ENCODE peak calls at places on chromosomes 12 and 14, in four cellular contexts. U, N, G and O are unnamed samples.

GRCh38 chr12:115963030-115963480 is 314.4 kb downstream of the MED13L start:
- DNase-seq in N (no peak), G (no peak), U (no peak), O (no peak)

GRCh38 chr14:20262642-20263128 is 23.6 kb downstream of the OR11H4 start:
- DNase-seq in N (no peak), G (no peak), U (no peak), O (no peak)

GRCh38 chr12:92396647-92397258 is 251.1 kb upstream of the BTG1 start:
- DNase-seq in N (peak; percentile 12), G (no peak), U (no peak), O (no peak)

GRCh38 chr12:76455582-76456345 is 103.8 kb downstream of the OSBPL8 start:
- DNase-seq in N (peak; percentile 49), U (no peak), G (no peak), O (no peak)

GRCh38 chr14:38964630-38965029 is 138.4 kb downstream of the SEC23A start:
- DNase-seq in U (no peak), N (no peak), G (no peak), O (no peak)

GRCh38 chr12:92068441-92068840 is 77.2 kb downstream of the BTG1 start:
- DNase-seq in U (no peak), G (no peak), N (no peak), O (no peak)

GRCh38 chr12:45674583-45674982 is 54.9 kb upstream of the ARID2 start:
- DNase-seq in N (no peak), U (no peak), G (peak; percentile 87), O (no peak)

GRCh38 chr14:26947265-26947664 is 349.4 kb upstream of the NOVA1 start:
- DNase-seq in U (no peak), N (no peak), G (no peak), O (no peak)

GRCh38 chr12:124321040-124321481 is 26.2 kb downstream of the RFLNA start:
- DNase-seq in N (peak; percentile 71), G (peak; percentile 61), U (peak; percentile 36), O (no peak)

GRCh38 chr14:89635615-89636014 is 218.6 kb upstream of the FOXN3 start:
- DNase-seq in U (no peak), N (no peak), G (no peak), O (no peak)

GRCh38 chr12:1660304-1661187 is 30.3 kb upstream of the ADIPOR2 start:
- DNase-seq in U (peak; percentile 33), G (peak; percentile 90), N (no peak), O (no peak)

GRCh38 chr14:92704036-92704804 is 44.2 kb downstream of the LGMN start:
- DNase-seq in G (no peak), N (no peak), U (no peak), O (peak; percentile 94)

GRCh38 chr12:27523642-27524488 is at the start of gene PPFIBP1:
- DNase-seq in G (peak; percentile 100), U (peak; percentile 98), N (peak; percentile 97), O (peak; percentile 93)
- TF ChIP-seq CTCF in G (no peak), U (no peak), N (peak; percentile 8), O (no peak)

DNA sequence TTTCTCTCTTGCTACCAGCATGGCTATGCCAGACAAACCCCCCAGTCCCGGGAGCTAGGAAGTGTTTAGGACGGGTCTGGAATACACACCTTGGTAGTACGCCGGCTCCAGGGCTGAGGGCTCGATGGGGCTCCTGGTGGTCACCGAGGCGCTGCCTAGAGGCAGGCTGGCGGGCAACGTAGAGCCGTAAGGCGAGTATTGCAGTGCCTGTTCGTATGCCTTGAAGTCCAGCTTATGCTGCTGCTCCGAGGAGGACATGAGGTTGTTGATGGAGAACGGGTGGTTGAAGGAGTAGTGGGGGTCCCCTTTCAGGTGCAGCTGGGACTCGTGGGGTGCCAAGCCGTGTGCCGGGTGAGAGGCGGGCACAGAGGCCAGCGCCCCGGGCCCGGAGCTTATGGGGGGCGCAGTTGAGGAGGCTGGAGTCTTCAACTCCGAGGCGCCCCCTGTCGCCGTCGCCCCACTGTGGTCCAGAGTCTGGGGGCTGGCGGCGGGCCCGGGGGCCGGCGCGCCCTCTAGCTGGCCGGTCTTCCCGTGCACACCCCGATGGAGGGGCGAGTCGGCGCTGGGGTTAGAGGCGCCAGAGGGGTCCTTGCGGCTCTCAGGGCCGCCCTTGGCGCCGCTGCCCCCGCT is 3.6 kb downstream of the FOXA1 start:
- DNase-seq in G (no peak), N (no peak), U (no peak), O (no peak)
- TF ChIP-seq CTCF in G (no peak), N (peak; percentile 74), U (no peak), O (no peak)

GRCh38 chr14:69672372-69672771 is 61.0 kb downstream of the SUSD6 start:
- DNase-seq in U (no peak), N (no peak), G (no peak), O (no peak)

GRCh38 chr14:69674546-69675245 is 63.3 kb downstream of the SUSD6 start:
- DNase-seq in G (no peak), N (no peak), U (no peak), O (no peak)

GRCh38 chr14:69673099-69673498 is 61.7 kb downstream of the SUSD6 start:
- DNase-seq in U (no peak), G (no peak), N (no peak), O (no peak)

GRCh38 chr14:69675246-69675583 is 63.8 kb downstream of the SUSD6 start:
- DNase-seq in G (no peak), U (no peak), N (no peak), O (no peak)

DNA sequence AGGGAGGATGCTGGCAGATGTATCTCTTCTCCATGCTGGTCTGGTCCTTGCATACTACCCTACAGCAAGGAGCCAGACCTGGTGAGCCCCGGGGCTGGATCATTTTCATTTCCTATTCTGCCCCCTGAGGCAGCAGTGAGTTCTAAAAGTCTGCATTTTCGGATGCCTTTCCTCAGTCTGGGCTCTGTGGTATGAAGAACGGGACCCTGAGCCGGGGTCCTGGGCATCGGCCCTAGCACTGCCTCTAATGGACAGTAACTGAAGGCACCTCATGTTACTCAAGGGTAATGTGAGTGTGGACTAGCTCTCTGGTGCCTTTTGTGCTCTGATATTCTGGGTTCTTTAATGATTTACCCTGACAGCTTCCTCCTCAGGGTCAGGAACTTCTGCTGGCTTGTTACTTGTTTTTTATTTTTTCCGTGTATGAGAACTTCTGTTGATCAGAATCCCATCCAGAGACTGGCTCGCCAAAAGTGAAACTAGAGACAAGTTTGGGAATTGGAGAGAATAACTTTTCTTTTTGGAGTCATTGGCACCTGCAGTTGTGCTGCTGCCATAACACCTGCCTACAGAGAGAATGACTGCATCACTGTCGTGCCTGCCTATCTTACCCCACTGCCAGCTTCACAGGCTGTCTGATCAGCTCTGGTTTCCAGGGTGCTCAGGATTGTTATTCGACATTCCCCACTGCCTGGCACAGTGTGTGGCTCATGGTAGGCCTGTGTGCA is 62.3 kb downstream of the SUSD6 start:
- DNase-seq in U (no peak), G (no peak), N (no peak), O (no peak)
- TF ChIP-seq CTCF in U (no peak), G (no peak), N (no peak), O (peak; percentile 24)

GRCh38 chr12:121838096-121838495 is 20.6 kb downstream of the HPD start:
- DNase-seq in G (no peak), N (no peak), U (no peak), O (no peak)

GRCh38 chr12:121839106-121839992 is 19.3 kb downstream of the HPD start:
- DNase-seq in N (peak; percentile 96), G (peak; percentile 100), U (peak; percentile 100), O (peak; percentile 99)

GRCh38 chr12:121839993-121840761 is 18.5 kb downstream of the HPD start:
- DNase-seq in U (no peak), N (no peak), G (peak; percentile 34), O (no peak)

GRCh38 chr12:121843236-121843982 is 15.2 kb downstream of the HPD start:
- DNase-seq in G (no peak), N (no peak), U (no peak), O (no peak)

GRCh38 chr12:121837680-121838079 is 21.0 kb downstream of the HPD start:
- DNase-seq in G (no peak), N (no peak), U (no peak), O (no peak)
- TF ChIP-seq CTCF in G (no peak), N (no peak), U (no peak), O (no peak)

GRCh38 chr14:56150645-56151345 is 32.6 kb downstream of the PELI2 start:
- DNase-seq in G (no peak), N (no peak), U (no peak), O (no peak)
- TF ChIP-seq CTCF in G (no peak), N (no peak), U (no peak), O (no peak)

DNA sequence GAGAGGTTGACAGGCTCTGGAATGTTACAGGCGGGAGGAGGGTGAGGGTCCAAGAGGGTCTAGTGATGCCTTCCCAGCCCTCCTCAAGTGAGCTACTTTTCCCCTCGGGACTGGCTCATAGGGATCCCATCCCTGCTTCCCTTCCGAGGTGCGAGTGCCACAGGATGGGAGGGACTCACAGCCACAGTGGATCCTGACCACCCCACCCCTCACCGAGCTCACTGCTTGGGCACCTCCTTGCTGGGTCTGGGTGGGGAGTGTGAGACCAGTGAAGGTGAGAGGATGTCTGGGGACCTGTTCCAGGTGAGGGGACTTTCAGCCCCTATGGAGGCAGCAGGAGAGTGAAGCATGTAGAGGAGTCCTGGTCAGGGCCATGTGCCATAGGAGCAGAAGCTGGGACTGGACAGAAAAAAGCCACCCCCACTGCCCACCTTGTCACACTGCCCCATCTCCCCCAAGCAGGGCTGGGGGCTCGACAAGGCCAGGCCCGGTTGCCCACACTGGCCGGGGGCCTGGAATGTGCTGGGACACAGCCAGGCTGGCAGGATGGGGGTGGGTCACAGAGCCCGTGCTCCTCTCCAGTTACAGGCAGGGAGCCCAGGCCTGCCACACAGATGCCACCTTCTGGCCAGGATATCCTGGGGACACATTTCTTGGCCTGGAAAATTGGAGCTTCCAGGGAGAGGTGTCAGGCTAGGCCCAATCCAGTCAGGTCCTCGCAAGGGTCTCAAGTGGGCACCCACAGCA is 1.7 kb upstream of the TNS2 start:
- DNase-seq in U (no peak), N (peak; percentile 55), G (peak; percentile 75), O (no peak)
- TF ChIP-seq CTCF in U (no peak), N (peak; percentile 57), G (no peak), O (no peak)

GRCh38 chr14:68896132-68896531 is 83.0 kb downstream of the ACTN1 start:
- DNase-seq in G (no peak), U (no peak), N (no peak), O (no peak)
- TF ChIP-seq CTCF in G (no peak), U (no peak), N (peak; percentile 19), O (no peak)

DNA sequence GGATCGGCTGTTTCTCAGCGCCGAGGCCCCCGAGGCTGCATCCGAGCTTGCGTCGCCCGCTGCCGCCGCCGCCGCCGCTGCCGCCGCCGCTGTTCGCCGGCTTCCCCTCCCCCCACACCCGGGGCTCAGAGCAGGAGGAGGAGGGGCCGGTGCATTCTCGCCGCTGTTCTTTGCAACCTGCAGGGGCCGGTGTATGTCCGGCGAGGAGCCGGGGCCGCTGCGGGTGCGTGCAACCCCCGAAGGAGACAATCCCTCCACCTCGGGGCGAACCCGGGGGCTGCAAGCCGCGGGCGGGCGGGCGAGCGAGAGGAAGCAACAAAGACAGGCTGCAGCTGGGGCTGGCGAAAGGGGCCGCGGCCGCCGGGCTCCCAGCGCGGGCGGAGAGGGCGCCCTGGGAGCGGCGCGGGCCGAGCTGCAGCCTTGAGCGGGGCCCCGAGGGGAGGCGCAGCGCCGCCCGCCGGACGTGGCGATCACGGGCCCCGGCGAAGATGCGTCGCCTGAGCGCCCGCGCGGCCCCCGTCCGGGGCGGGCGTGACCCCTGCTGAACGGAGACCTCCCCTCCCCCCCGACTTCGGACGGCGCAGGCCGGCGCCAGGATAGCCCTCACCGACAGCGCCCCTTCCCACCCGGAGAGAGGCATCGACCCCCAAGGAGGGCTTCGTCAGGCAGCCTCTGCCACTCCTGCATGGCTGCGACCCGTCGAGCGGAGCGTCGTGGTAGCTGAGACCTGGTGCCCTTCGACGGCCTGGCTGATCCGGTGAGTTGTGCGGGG is 702 bp downstream of the FAM222A start:
- DNase-seq in U (peak; percentile 39), G (peak; percentile 50), N (peak; percentile 72), O (no peak)
- TF ChIP-seq CTCF in U (no peak), G (no peak), N (peak; percentile 53), O (peak; percentile 40)